ENCODE peak calls at places on chromosomes 1 and 21, in ten cellular contexts. M is fibroblast of pulmonary artery; D is CD14-positive monocyte; Q is T-helper 2 cell; P is stimulated activated CD8-positive, alpha-beta memory T cell treated with anti-CD3 and anti-CD28 coated beads, Interleukin-12 subunit alpha, Interleukin-12 subunit beta, amount 100 ng/mL, for 4 hours; T is EH; F is left ventricle myocardium inferior; K is NCI-H510A treated with DMSO at 0.1 percent for 48 hours; A is T follicular helper cell; S is activated CD4-positive, alpha-beta T cell treated with anti-CD3 and anti-CD28 coated beads, Interleukin-2, amount 50 U/mL, for 48 hours. I is an unnamed sample.

GRCh38 chr21:29904359-29905282 is 35.2 kb downstream of the GRIK1 start:
- DNase-seq in M (peak; percentile 15), D (no peak), Q (no peak), P (no peak), T (no peak), F (no peak), K (no peak), A (no peak), S (no peak), I (no peak)

GRCh38 chr1:37831109-37831508 is 23.1 kb upstream of the YRDC start:
- DNase-seq in M (no peak), D (no peak), Q (no peak), P (no peak), T (no peak), F (no peak), K (no peak), A (no peak), S (no peak), I (no peak)

GRCh38 chr1:106173101-106173500 is 883.4 kb upstream of the PRMT6 start:
- DNase-seq in M (no peak), D (no peak), Q (no peak), P (no peak), T (no peak), F (no peak), K (no peak), A (no peak), S (no peak), I (no peak)

GRCh38 chr21:29384608-29385359 is 86.1 kb downstream of the BACH1 start:
- DNase-seq in M (no peak), D (no peak), Q (no peak), P (no peak), T (no peak), F (no peak), K (peak; percentile 25), A (no peak), S (no peak), I (no peak)

GRCh38 chr21:44984792-44985440 is 45.1 kb downstream of the SLX9 start:
- DNase-seq in M (no peak), D (peak; percentile 46), Q (no peak), P (no peak), T (no peak), F (peak; percentile 16), K (no peak), A (no peak), S (no peak), I (peak; percentile 24)

GRCh38 chr1:241828576-241828975 is 19.4 kb upstream of the EXO1 start:
- DNase-seq in M (no peak), D (no peak), Q (no peak), P (no peak), T (peak; percentile 76), F (no peak), K (no peak), A (no peak), S (no peak), I (no peak)

GRCh38 chr1:227094249-227094966 is 154.3 kb downstream of the COQ8A start:
- DNase-seq in M (no peak), D (no peak), Q (no peak), P (no peak), T (no peak), F (no peak), K (no peak), A (no peak), S (no peak), I (no peak)

GRCh38 chr1:153763365-153764225 is 11.6 kb upstream of the SLC27A3 start:
- DNase-seq in M (peak; percentile 64), D (no peak), Q (no peak), P (no peak), T (no peak), F (no peak), K (no peak), A (no peak), S (no peak), I (no peak)

GRCh38 chr1:66355756-66356155 is 178.2 kb upstream of the SGIP1 start:
- DNase-seq in M (no peak), D (no peak), Q (no peak), P (no peak), T (no peak), F (no peak), K (no peak), A (no peak), S (no peak), I (no peak)

GRCh38 chr1:172837816-172838680 is 179.1 kb downstream of the FASLG start:
- DNase-seq in M (peak; percentile 41), D (no peak), Q (peak; percentile 86), P (no peak), T (peak; percentile 21), F (no peak), K (no peak), A (no peak), S (no peak), I (no peak)

GRCh38 chr1:204588826-204589225 is 72.6 kb downstream of the MDM4 start:
- DNase-seq in M (no peak), D (no peak), Q (no peak), P (no peak), T (no peak), F (no peak), K (no peak), A (no peak), S (no peak), I (no peak)

GRCh38 chr1:194935864-194936263 is 1672.4 kb downstream of the KCNT2 start:
- DNase-seq in M (no peak), D (no peak), Q (no peak), P (no peak), T (no peak), F (no peak), K (no peak), A (no peak), S (no peak), I (no peak)

GRCh38 chr1:39849203-39849602 is 34.1 kb downstream of the TRIT1 start:
- DNase-seq in M (no peak), D (no peak), Q (no peak), P (no peak), T (no peak), F (no peak), K (no peak), A (no peak), S (no peak), I (no peak)

GRCh38 chr1:160437432-160438319 is 37.3 kb downstream of the VANGL2 start:
- DNase-seq in M (no peak), D (no peak), Q (peak; percentile 95), P (no peak), T (no peak), F (no peak), K (no peak), A (no peak), S (no peak), I (no peak)

GRCh38 chr1:204673909-204674701 is 11.4 kb downstream of the LRRN2 start:
- DNase-seq in M (no peak), D (no peak), Q (no peak), P (no peak), T (no peak), F (no peak), K (peak; percentile 20), A (no peak), S (no peak), I (peak; percentile 43)

GRCh38 chr1:208025036-208025435 is 114.1 kb upstream of the CD34 start:
- DNase-seq in M (no peak), D (no peak), Q (no peak), P (no peak), T (peak; percentile 26), F (no peak), K (no peak), A (no peak), S (no peak), I (no peak)

GRCh38 chr1:156070523-156070922 is 9.6 kb downstream of the RAB25 start:
- DNase-seq in M (no peak), D (no peak), Q (no peak), P (no peak), T (no peak), F (no peak), K (no peak), A (no peak), S (no peak), I (no peak)

GRCh38 chr1:73899311-73899710 is 298.7 kb downstream of the LRRIQ3 start:
- DNase-seq in M (no peak), D (no peak), Q (no peak), P (no peak), T (no peak), F (no peak), K (no peak), A (no peak), S (no peak), I (no peak)

GRCh38 chr1:185645201-185645640 is 89.0 kb upstream of the HMCN1 start:
- DNase-seq in M (no peak), D (no peak), Q (no peak), P (no peak), T (peak; percentile 95), F (no peak), K (no peak), A (no peak), S (no peak), I (no peak)

GRCh38 chr1:184608990-184609389 is 145.7 kb downstream of the EDEM3 start:
- DNase-seq in M (no peak), D (no peak), Q (no peak), P (no peak), T (no peak), F (no peak), K (no peak), A (no peak), S (no peak), I (no peak)